ENCODE peak calls at places on chromosomes 1 and 21, in nine cellular contexts. L, Z, B, X, C, P, N, J and Q are unnamed samples.

GRCh38 chr1:174040387-174040786 is 18.2 kb upstream of the RC3H1 start:
- DNase-seq in L (no peak), Z (no peak), B (no peak), X (no peak), C (no peak), P (no peak), N (no peak), J (no peak), Q (no peak)

GRCh38 chr1:151887028-151887427 is 22.3 kb downstream of the THEM4 start:
- DNase-seq in L (no peak), Z (no peak), B (no peak), X (no peak), C (no peak), P (no peak), N (no peak), J (no peak), Q (no peak)

GRCh38 chr1:247496581-247497285 is 38.8 kb upstream of the OR2B11 start:
- DNase-seq in L (no peak), Z (no peak), B (no peak), X (no peak), C (no peak), P (no peak), N (no peak), J (no peak), Q (no peak)

GRCh38 chr1:76379506-76379905 is 305.0 kb downstream of the ST6GALNAC3 start:
- DNase-seq in L (no peak), Z (peak), B (no peak), X (no peak), C (no peak), P (no peak), N (no peak), J (no peak), Q (no peak)

GRCh38 chr1:41662061-41662655 is 177.7 kb upstream of the EDN2 start:
- DNase-seq in L (peak), Z (no peak), B (no peak), X (peak), C (peak), P (peak), N (peak), J (no peak), Q (peak)

GRCh38 chr21:36716387-36716786 is 17.5 kb downstream of the SIM2 start:
- DNase-seq in L (no peak), Z (no peak), B (no peak), X (no peak), C (no peak), P (no peak), N (no peak), J (no peak), Q (no peak)

GRCh38 chr1:36149973-36150295 is 648 bp upstream of the TRAPPC3 start:
- DNase-seq in L (no peak), Z (no peak), B (no peak), X (no peak), C (no peak), P (peak), N (no peak), J (no peak), Q (no peak)

GRCh38 chr1:93669369-93669768 is 12.3 kb downstream of the BCAR3 start:
- DNase-seq in L (no peak), Z (no peak), B (no peak), X (no peak), C (no peak), P (no peak), N (no peak), J (no peak), Q (no peak)

GRCh38 chr1:151729157-151729965 is 8.0 kb downstream of the RIIAD1 start:
- DNase-seq in L (no peak), Z (no peak), B (no peak), X (no peak), C (no peak), P (no peak), N (no peak), J (no peak), Q (no peak)

GRCh38 chr1:224867715-224868114 is 61.8 kb upstream of the DNAH14 start:
- DNase-seq in L (no peak), Z (no peak), B (no peak), X (no peak), C (no peak), P (no peak), N (no peak), J (no peak), Q (no peak)

GRCh38 chr1:200438911-200439310 is 29.1 kb upstream of the ZNF281 start:
- DNase-seq in L (no peak), Z (peak), B (no peak), X (no peak), C (no peak), P (no peak), N (no peak), J (no peak), Q (no peak)

GRCh38 chr1:87292684-87293493 is 35.8 kb upstream of the LMO4 start:
- DNase-seq in L (peak), Z (peak), B (no peak), X (peak), C (peak), P (peak), N (peak), J (no peak), Q (no peak)

GRCh38 chr1:24878775-24879742 is 51.0 kb downstream of the RUNX3 start:
- DNase-seq in L (no peak), Z (peak), B (no peak), X (peak), C (no peak), P (no peak), N (no peak), J (peak), Q (no peak)

GRCh38 chr1:52056110-52056936 is at the start of gene BTF3L4:
- DNase-seq in L (peak), Z (peak), B (peak), X (peak), C (peak), P (peak), N (peak), J (peak), Q (no peak)
- TF ChIP-seq CTCF in L (peak), Z (no peak), B (peak), X (no peak), C (no peak), P (no peak), N (peak), J (no peak), Q (no peak)

GRCh38 chr1:94926365-94926914 is 470 bp downstream of the CNN3 start:
- DNase-seq in L (peak), Z (no peak), B (peak), X (peak), C (peak), P (peak), N (peak), J (peak), Q (no peak)
- TF ChIP-seq CTCF in L (peak), Z (peak), B (peak), X (peak), C (no peak), P (no peak), N (peak), J (no peak), Q (peak)

GRCh38 chr1:60126733-60127132 is 53.2 kb upstream of the C1orf87 start:
- DNase-seq in L (no peak), Z (no peak), B (no peak), X (no peak), C (no peak), P (no peak), N (no peak), J (no peak), Q (no peak)

GRCh38 chr1:60132108-60132507 is 58.5 kb upstream of the C1orf87 start:
- DNase-seq in L (no peak), Z (no peak), B (no peak), X (no peak), C (no peak), P (no peak), N (no peak), J (no peak), Q (no peak)

GRCh38 chr1:60130703-60131102 is 57.1 kb upstream of the C1orf87 start:
- DNase-seq in L (no peak), Z (no peak), B (no peak), X (no peak), C (no peak), P (no peak), N (no peak), J (no peak), Q (no peak)

GRCh38 chr1:60132985-60133673 is 59.6 kb upstream of the C1orf87 start:
- DNase-seq in L (no peak), Z (peak), B (no peak), X (no peak), C (no peak), P (peak), N (no peak), J (no peak), Q (no peak)

GRCh38 chr1:60129916-60130315 is 56.3 kb upstream of the C1orf87 start:
- DNase-seq in L (no peak), Z (no peak), B (no peak), X (no peak), C (no peak), P (no peak), N (no peak), J (no peak), Q (no peak)
- TF ChIP-seq CTCF in L (no peak), Z (peak), B (no peak), X (peak), C (no peak), P (no peak), N (no peak), J (no peak), Q (no peak)

GRCh38 chr1:79198841-79199240 is 192.3 kb upstream of the ADGRL4 start:
- DNase-seq in L (no peak), Z (no peak), B (no peak), X (no peak), C (no peak), P (no peak), N (no peak), J (no peak), Q (no peak)

GRCh38 chr1:79193211-79194079 is 186.9 kb upstream of the ADGRL4 start:
- DNase-seq in L (no peak), Z (no peak), B (no peak), X (peak), C (no peak), P (no peak), N (no peak), J (no peak), Q (no peak)

DNA sequence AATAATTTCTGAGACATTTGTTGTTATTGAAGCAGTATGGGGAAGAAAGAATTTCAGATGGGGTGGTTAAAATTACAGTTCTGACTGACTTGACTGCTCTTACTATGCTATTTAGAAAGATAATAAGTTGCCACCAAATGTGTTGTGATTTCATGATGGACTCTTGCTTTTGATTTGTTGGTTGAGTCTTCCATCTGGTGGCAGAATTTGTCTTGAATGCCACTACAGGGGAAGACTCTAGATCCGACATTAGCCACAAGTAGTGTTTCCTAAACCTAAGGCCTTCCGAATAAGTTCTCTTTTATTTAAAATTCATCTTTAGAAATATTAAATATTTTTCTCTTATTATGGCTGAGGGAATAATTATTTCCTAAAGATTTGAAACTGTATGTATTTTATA is 190.9 kb upstream of the ADGRL4 start:
- DNase-seq in L (no peak), Z (no peak), B (no peak), X (no peak), C (no peak), P (no peak), N (peak), J (no peak), Q (no peak)
- TF ChIP-seq CTCF in L (peak), Z (peak), B (peak), X (peak), C (no peak), P (no peak), N (peak), J (no peak), Q (peak)